ENCODE peak calls at places on chromosomes 12 and 14, in nine cellular contexts. H, T, P, N, K, G, R, W and C are unnamed samples.

GRCh38 chr12:124388679-124389536 is 94.0 kb downstream of the RFLNA start:
- DNase-seq in W (peak), G (peak), K (peak), N (peak), T (no peak), P (peak), H (peak), R (no peak), C (peak)

GRCh38 chr14:28754209-28754985 is 12.2 kb upstream of the FOXG1 start:
- DNase-seq in H (no peak), P (no peak), G (peak), W (no peak), R (no peak), K (no peak), T (no peak), N (no peak), C (no peak)

GRCh38 chr12:113262710-113263109 is 41.4 kb downstream of the TPCN1 start:
- DNase-seq in N (no peak), R (no peak), T (peak), K (no peak), W (no peak), P (no peak), H (no peak), G (no peak), C (no peak)

GRCh38 chr14:66070542-66071319 is 415.4 kb upstream of the CCDC196 start:
- DNase-seq in P (peak), K (peak), G (peak), N (peak), T (no peak), R (no peak), H (no peak), W (no peak), C (no peak)

GRCh38 chr12:95859344-95859816 is 628 bp downstream of the SNRPF start:
- DNase-seq in G (peak), W (no peak), R (peak), N (no peak), H (no peak), P (no peak), T (no peak), K (peak), C (no peak)

GRCh38 chr12:130424858-130425697 is 87.4 kb downstream of the PIWIL1 start:
- DNase-seq in G (no peak), K (no peak), R (no peak), P (no peak), N (no peak), W (peak), H (no peak), T (no peak), C (no peak)

GRCh38 chr12:56565510-56566101 is 44.0 kb downstream of the RBMS2 start:
- DNase-seq in T (peak), N (no peak), W (peak), G (peak), H (no peak), K (peak), P (no peak), R (no peak), C (peak)

GRCh38 chr12:58487280-58488141 is 432.8 kb downstream of the LRIG3 start:
- DNase-seq in T (peak), K (no peak), G (no peak), N (no peak), W (no peak), H (peak), R (no peak), P (no peak), C (no peak)

GRCh38 chr12:106282457-106283097 is 20.0 kb upstream of the TCP11L2 start:
- DNase-seq in W (no peak), G (peak), T (no peak), H (peak), R (no peak), K (peak), N (peak), P (no peak), C (no peak)

GRCh38 chr12:49505672-49506071 is 33.2 kb upstream of the KCNH3 start:
- DNase-seq in G (no peak), N (no peak), R (no peak), T (no peak), H (no peak), K (no peak), W (no peak), P (no peak), C (no peak)

GRCh38 chr12:76020281-76020680 is 11.3 kb downstream of the PHLDA1 start:
- DNase-seq in P (no peak), G (no peak), W (no peak), R (peak), N (peak), T (no peak), K (no peak), H (no peak), C (no peak)

GRCh38 chr14:32576088-32576795 is 247.1 kb downstream of the AKAP6 start:
- DNase-seq in W (peak), P (no peak), T (no peak), G (peak), R (no peak), N (peak), K (peak), H (no peak), C (peak)

GRCh38 chr14:57692671-57693070 is 173.2 kb downstream of the SLC35F4 start:
- DNase-seq in K (peak), G (peak), T (peak), N (no peak), H (peak), W (no peak), R (peak), P (no peak), C (no peak)